ENCODE peak calls at places on chromosomes 1 and 21, in ten cellular contexts. I is astrocyte of the spinal cord; O is progenitor cell of endocrine pancreas; G is activated CD8-positive, alpha-beta memory T cell treated with anti-CD3 and anti-CD28 coated beads, Interleukin-2, amount 50 U/mL, for 48 hours; K is amniotic stem cell; C is stimulated activated CD8-positive, alpha-beta memory T cell treated with anti-CD3 and anti-CD28 coated beads, Interleukin-7, amount 100 ng/mL, for 24 hours; N is pons; Y is RPMI7951; U is D341Med; Q is osteocyte. D is an unnamed sample.

GRCh38 chr1:190022709-190023108 is 455.0 kb downstream of the BRINP3 start:
- DNase-seq in Q (no peak), I (peak), G (no peak), O (no peak), K (no peak), U (no peak), N (no peak), Y (peak), C (no peak), D (no peak)

GRCh38 chr1:24299901-24300300 is 19.3 kb upstream of the GRHL3 start:
- DNase-seq in Q (no peak), N (no peak), C (no peak), G (no peak), Y (no peak), K (no peak), I (no peak), O (no peak), U (no peak), D (no peak)

GRCh38 chr1:157784801-157785200 is 7.9 kb upstream of the FCRL2 start:
- DNase-seq in U (no peak), O (no peak), G (no peak), K (no peak), Y (no peak), Q (no peak), I (no peak), N (no peak), C (no peak), D (no peak)

GRCh38 chr1:38083541-38083940 is 36.9 kb upstream of the POU3F1 start:
- DNase-seq in C (no peak), O (no peak), Q (no peak), I (no peak), U (no peak), K (no peak), G (no peak), N (no peak), Y (no peak), D (no peak)

GRCh38 chr1:62407398-62408009 is 29.3 kb upstream of the USP1 start:
- DNase-seq in Y (peak), Q (no peak), O (no peak), I (peak), G (no peak), K (peak), U (peak), N (peak), C (no peak), D (peak)

GRCh38 chr1:77063118-77063517 is 156.1 kb downstream of the PIGK start:
- DNase-seq in Y (no peak), C (no peak), G (no peak), U (no peak), Q (peak), N (no peak), O (no peak), I (no peak), K (no peak), D (no peak)

GRCh38 chr21:44930543-44930981 is 9.3 kb upstream of the SLX9 start:
- DNase-seq in U (no peak), I (no peak), C (no peak), G (peak), K (no peak), Q (no peak), Y (no peak), N (no peak), O (no peak), D (no peak)

GRCh38 chr1:220151454-220151853 is 57.5 kb downstream of the IARS2 start:
- DNase-seq in Q (no peak), K (no peak), G (no peak), U (peak), O (no peak), Y (no peak), N (peak), C (no peak), I (peak), D (no peak)

GRCh38 chr1:2443285-2444137 is 31.1 kb upstream of the PEX10 start:
- DNase-seq in C (no peak), I (no peak), U (peak), G (peak), K (no peak), Q (no peak), O (no peak), Y (no peak), N (peak), D (no peak)

GRCh38 chr1:844472-845026 is 79.2 kb upstream of the SAMD11 start:
- DNase-seq in I (no peak), K (no peak), Y (no peak), N (no peak), O (no peak), C (no peak), Q (no peak), G (no peak), U (no peak), D (no peak)

D was measured in AG09319.